ENCODE peak calls at places on chromosome 5, in four cellular contexts. U, J, Y and D are unnamed samples.

GRCh38 chr5:138559937-138560336 is 15.3 kb downstream of the HSPA9 start:
- DNase-seq in Y (no peak), J (no peak), U (no peak), D (no peak)

GRCh38 chr5:14281746-14282181 is 138.6 kb downstream of the TRIO start:
- DNase-seq in J (no peak), Y (no peak), U (no peak), D (no peak)

GRCh38 chr5:175557778-175558177 is 79.4 kb downstream of the SFXN1 start:
- DNase-seq in U (no peak), Y (no peak), J (no peak), D (no peak)

GRCh38 chr5:52728686-52729085 is 59.0 kb upstream of the ITGA1 start:
- DNase-seq in Y (no peak), J (no peak), U (no peak), D (no peak)

GRCh38 chr5:1830571-1831228 is 29.5 kb downstream of the NDUFS6 start:
- DNase-seq in Y (no peak), U (no peak), J (no peak), D (no peak)

GRCh38 chr5:27434335-27434734 is 395.9 kb upstream of the CDH9 start:
- DNase-seq in Y (no peak), U (no peak), J (no peak), D (no peak)

GRCh38 chr5:156951354-156951753 is 11.7 kb downstream of the TIMD4 start:
- DNase-seq in J (no peak), Y (no peak), U (no peak), D (no peak)

GRCh38 chr5:179275941-179276837 is 69.1 kb downstream of the ADAMTS2 start:
- DNase-seq in U (peak; percentile 81), Y (peak; percentile 76), J (peak; percentile 97), D (no peak)

GRCh38 chr5:52783226-52783959 is 4.3 kb upstream of the ITGA1 start:
- DNase-seq in J (peak; percentile 85), Y (no peak), U (no peak), D (no peak)

GRCh38 chr5:133292300-133292699 is 240.5 kb downstream of the HSPA4 start:
- DNase-seq in Y (no peak), J (no peak), U (no peak), D (no peak)

GRCh38 chr5:178356459-178356872 is 123.9 kb upstream of the PHYKPL start:
- DNase-seq in J (no peak), U (no peak), Y (peak; percentile 44), D (no peak)

GRCh38 chr5:147567917-147568598 is 58.2 kb upstream of the DPYSL3 start:
- DNase-seq in J (no peak), U (peak; percentile 65), Y (no peak), D (no peak)

GRCh38 chr5:150082364-150082763 is 4.0 kb downstream of the CSF1R start:
- DNase-seq in J (no peak), U (no peak), Y (no peak), D (peak; percentile 26)

GRCh38 chr5:42621662-42622061 is 135.0 kb upstream of the CCDC152 start:
- DNase-seq in U (no peak), Y (no peak), J (no peak), D (no peak)

GRCh38 chr5:83503662-83504061 is 32.1 kb downstream of the VCAN start:
- DNase-seq in Y (no peak), J (no peak), U (no peak), D (no peak)

GRCh38 chr5:44389410-44389879 is at the start of gene FGF10:
- DNase-seq in U (no peak), J (peak; percentile 61), Y (peak; percentile 29), D (no peak)

GRCh38 chr5:151174612-151175101 is 17.1 kb upstream of the ANXA6 start:
- DNase-seq in Y (no peak), J (no peak), U (no peak), D (no peak)

GRCh38 chr5:139481580-139482049 is 943 bp downstream of the STING1 start:
- DNase-seq in J (peak; percentile 73), Y (peak; percentile 39), U (no peak), D (no peak)

GRCh38 chr5:149133795-149134777 is 7.2 kb upstream of the ABLIM3 start:
- DNase-seq in J (peak; percentile 84), Y (peak; percentile 60), U (peak; percentile 72), D (no peak)

GRCh38 chr5:30994926-30995325 is 198.6 kb upstream of the CDH6 start:
- DNase-seq in Y (no peak), U (no peak), J (no peak), D (no peak)

GRCh38 chr5:23411200-23411599 is 96.2 kb upstream of the PRDM9 start:
- DNase-seq in Y (no peak), U (no peak), J (no peak), D (no peak)

GRCh38 chr5:35316611-35317307 is 86.5 kb upstream of the PRLR start:
- DNase-seq in U (peak; percentile 38), J (no peak), Y (no peak), D (no peak)

GRCh38 chr5:116424951-116425350 is 149.7 kb downstream of the SEMA6A start:
- DNase-seq in Y (no peak), J (no peak), U (no peak), D (no peak)

GRCh38 chr5:59326551-59326950 is 567.0 kb downstream of the PDE4D start:
- DNase-seq in J (no peak), Y (no peak), U (no peak), D (no peak)

GRCh38 chr5:82886911-82887310 is 190.3 kb downstream of the TMEM167A start:
- DNase-seq in U (no peak), Y (no peak), J (no peak), D (no peak)

GRCh38 chr5:132437604-132438275 is 52.8 kb downstream of the IRF1 start:
- DNase-seq in Y (peak; percentile 83), J (peak; percentile 84), U (no peak), D (no peak)

GRCh38 chr5:57338068-57338848 is 144.4 kb downstream of the ACTBL2 start:
- DNase-seq in J (no peak), U (no peak), Y (no peak), D (no peak)

GRCh38 chr5:174281855-174282254 is 236.3 kb downstream of the NSG2 start:
- DNase-seq in J (no peak), U (no peak), Y (no peak), D (no peak)

GRCh38 chr5:80141147-80141671 is 106.1 kb downstream of the THBS4 start:
- DNase-seq in J (peak; percentile 89), Y (peak; percentile 89), U (peak; percentile 74), D (peak; percentile 40)

GRCh38 chr5:113090336-113091106 is 113.9 kb downstream of the DCP2 start:
- DNase-seq in Y (no peak), U (no peak), J (no peak), D (no peak)

GRCh38 chr5:179558912-179559279 is 8.5 kb downstream of the RUFY1 start:
- DNase-seq in U (no peak), J (no peak), Y (no peak), D (peak; percentile 56)

GRCh38 chr5:144697847-144698262 is 527.2 kb downstream of the KCTD16 start:
- DNase-seq in Y (no peak), U (no peak), J (no peak), D (no peak)
- TF ChIP-seq CTCF in Y (no peak), U (no peak), J (no peak), D (no peak)

GRCh38 chr5:68884893-68885292 is 208.9 kb upstream of the SLC30A5 start:
- DNase-seq in Y (no peak), U (no peak), J (no peak), D (no peak)
- TF ChIP-seq CTCF in Y (peak; percentile 44), U (peak; percentile 33), J (no peak), D (peak; percentile 58)

GRCh38 chr5:40572947-40573346 is 106.8 kb upstream of the PTGER4 start:
- DNase-seq in Y (no peak), J (no peak), U (peak; percentile 87), D (no peak)
- TF ChIP-seq CTCF in Y (no peak), J (no peak), U (no peak), D (no peak)

DNA sequence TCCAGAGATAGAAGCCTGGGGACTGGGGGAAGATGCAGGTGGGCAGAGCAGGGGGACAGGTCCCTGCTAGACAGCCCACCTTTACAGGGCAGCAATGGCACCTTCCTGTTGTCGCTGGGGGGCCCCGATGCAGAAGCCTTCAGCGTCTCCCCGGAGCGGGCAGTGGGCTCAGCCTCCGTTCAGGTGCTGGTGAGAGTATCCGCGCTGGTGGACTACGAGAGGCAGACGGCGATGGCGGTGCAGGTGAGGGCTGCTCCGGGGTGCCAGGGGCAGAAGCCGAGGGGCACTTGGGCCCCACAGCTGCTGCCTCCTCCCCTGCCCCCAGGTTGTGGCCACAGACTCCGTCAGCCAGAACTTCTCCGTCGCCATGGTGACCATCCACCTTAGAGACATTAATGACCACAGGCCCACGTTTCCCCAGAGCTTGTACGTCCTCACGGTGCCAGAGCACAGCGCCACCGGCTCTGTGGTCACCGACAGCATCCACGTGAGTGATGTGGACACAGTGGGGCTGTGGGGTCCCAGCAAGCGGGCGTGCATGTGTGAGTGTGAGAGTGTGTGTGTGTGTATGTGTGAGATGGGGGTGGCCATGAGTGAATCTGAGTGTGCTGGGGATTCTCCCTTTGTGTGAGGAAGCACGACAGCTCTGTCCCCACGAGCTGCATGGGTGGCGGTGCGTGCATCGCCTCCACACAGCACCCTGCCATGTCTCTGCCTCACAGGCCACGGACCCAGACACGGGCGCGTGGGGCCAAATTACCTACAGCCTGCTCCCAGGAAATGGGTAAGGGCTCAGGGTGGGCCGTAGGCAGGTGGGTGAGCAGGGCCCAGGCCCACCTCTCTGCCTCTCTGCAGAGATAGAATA is 28.4 kb downstream of the CDHR2 start:
- DNase-seq in Y (no peak), J (no peak), U (no peak), D (no peak)
- TF ChIP-seq CTCF in Y (no peak), J (no peak), U (no peak), D (no peak)

DNA sequence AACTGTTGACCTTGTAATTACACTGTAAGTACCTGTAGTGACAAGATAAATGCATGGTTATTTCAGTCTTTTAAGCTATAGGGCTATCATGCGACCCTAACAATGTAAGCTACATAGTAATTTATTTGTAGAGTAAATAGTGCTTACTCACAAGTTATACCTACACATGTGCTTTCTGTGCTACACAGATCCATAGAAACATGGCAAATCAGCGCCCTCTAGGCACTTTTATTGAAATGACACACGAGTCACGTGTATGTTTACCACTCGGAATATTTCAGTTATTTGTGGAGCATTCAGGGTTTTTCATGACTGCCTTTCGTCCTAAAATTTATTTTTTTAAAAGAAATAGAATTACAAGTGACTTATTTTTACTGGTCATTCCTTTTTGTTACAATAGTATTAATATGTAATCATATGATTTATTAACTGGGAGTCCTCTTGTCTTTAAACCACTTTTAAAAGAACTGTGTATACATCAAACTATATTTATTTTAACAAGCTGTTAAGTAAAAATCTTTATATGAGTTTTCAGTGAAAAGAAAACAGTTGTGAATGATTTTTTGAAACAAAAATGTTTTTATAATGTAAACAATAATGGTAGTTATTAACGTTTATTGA is 1242.3 kb upstream of the WWC1 start:
- DNase-seq in J (no peak), Y (no peak), U (peak; percentile 3), D (no peak)
- TF ChIP-seq CTCF in J (no peak), Y (peak; percentile 61), U (no peak), D (peak; percentile 64)